ENCODE peak calls at places on chromosomes 7 and 10, in eight cellular contexts. One of them, this sample, is unnamed.

GRCh38 chr10:126166797-126167196 is 221.5 kb downstream of the ADAM12 start:
- DNase-seq in uterus: no peak
- DNase-seq in HCT116: no peak
- DNase-seq in IMR-90: no peak
- DNase-seq in MM.1S: no peak
- DNase-seq in glutamatergic neuron: no peak
- DNase-seq in neural progenitor cell: no peak
- DNase-seq in omental fat pad: no peak
- DNase-seq in this sample: no peak

GRCh38 chr10:63707254-63707910 is 186.2 kb downstream of the REEP3 start:
- DNase-seq in HCT116: peak
- DNase-seq in omental fat pad: no peak
- DNase-seq in neural progenitor cell: no peak
- DNase-seq in MM.1S: no peak
- DNase-seq in IMR-90: peak
- DNase-seq in uterus: peak
- DNase-seq in glutamatergic neuron: no peak
- DNase-seq in this sample: no peak

GRCh38 chr7:92749832-92750231 is 86.5 kb downstream of the CDK6 start:
- DNase-seq in glutamatergic neuron: no peak
- DNase-seq in neural progenitor cell: no peak
- DNase-seq in uterus: no peak
- DNase-seq in IMR-90: no peak
- DNase-seq in HCT116: no peak
- DNase-seq in omental fat pad: no peak
- DNase-seq in MM.1S: no peak
- DNase-seq in this sample: no peak

GRCh38 chr10:75083972-75084833 is 27.3 kb upstream of the SAMD8 start:
- DNase-seq in neural progenitor cell: no peak
- DNase-seq in omental fat pad: no peak
- DNase-seq in HCT116: no peak
- DNase-seq in uterus: no peak
- DNase-seq in IMR-90: peak
- DNase-seq in MM.1S: no peak
- DNase-seq in glutamatergic neuron: no peak
- DNase-seq in this sample: no peak

GRCh38 chr7:137718360-137718759 is 128.4 kb downstream of the DGKI start:
- DNase-seq in MM.1S: no peak
- DNase-seq in glutamatergic neuron: no peak
- DNase-seq in uterus: no peak
- DNase-seq in HCT116: no peak
- DNase-seq in neural progenitor cell: no peak
- DNase-seq in omental fat pad: no peak
- DNase-seq in IMR-90: no peak
- DNase-seq in this sample: no peak

GRCh38 chr10:6565588-6565987 is 14.5 kb downstream of the PRKCQ start:
- DNase-seq in MM.1S: no peak
- DNase-seq in omental fat pad: no peak
- DNase-seq in neural progenitor cell: no peak
- DNase-seq in HCT116: no peak
- DNase-seq in IMR-90: no peak
- DNase-seq in uterus: no peak
- DNase-seq in glutamatergic neuron: no peak
- DNase-seq in this sample: no peak

GRCh38 chr7:2602736-2603387 is 28.9 kb upstream of the TTYH3 start:
- DNase-seq in omental fat pad: no peak
- DNase-seq in neural progenitor cell: no peak
- DNase-seq in uterus: no peak
- DNase-seq in MM.1S: no peak
- DNase-seq in IMR-90: no peak
- DNase-seq in glutamatergic neuron: no peak
- DNase-seq in HCT116: no peak
- DNase-seq in this sample: no peak

GRCh38 chr7:33903770-33904679 is 1.3 kb upstream of the BMPER start:
- DNase-seq in neural progenitor cell: peak
- DNase-seq in HCT116: no peak
- DNase-seq in omental fat pad: no peak
- DNase-seq in IMR-90: peak
- DNase-seq in glutamatergic neuron: peak
- DNase-seq in uterus: peak
- DNase-seq in MM.1S: peak
- DNase-seq in this sample: no peak

GRCh38 chr7:98250789-98251188 is 1.2 kb downstream of the TECPR1 start:
- DNase-seq in IMR-90: no peak
- DNase-seq in neural progenitor cell: no peak
- DNase-seq in uterus: no peak
- DNase-seq in glutamatergic neuron: no peak
- DNase-seq in MM.1S: peak
- DNase-seq in HCT116: no peak
- DNase-seq in omental fat pad: no peak
- DNase-seq in this sample: no peak

GRCh38 chr7:126755381-126755780 is 497.4 kb downstream of the GRM8 start:
- DNase-seq in HCT116: no peak
- DNase-seq in omental fat pad: no peak
- DNase-seq in IMR-90: no peak
- DNase-seq in uterus: no peak
- DNase-seq in MM.1S: no peak
- DNase-seq in glutamatergic neuron: no peak
- DNase-seq in neural progenitor cell: no peak
- DNase-seq in this sample: no peak

GRCh38 chr7:152512711-152513110 is 76.9 kb upstream of the KMT2C start:
- DNase-seq in IMR-90: no peak
- DNase-seq in glutamatergic neuron: no peak
- DNase-seq in HCT116: no peak
- DNase-seq in omental fat pad: no peak
- DNase-seq in uterus: no peak
- DNase-seq in neural progenitor cell: no peak
- DNase-seq in MM.1S: peak
- DNase-seq in this sample: no peak

GRCh38 chr7:55498142-55498541 is 74.2 kb downstream of the VOPP1 start:
- DNase-seq in uterus: no peak
- DNase-seq in omental fat pad: no peak
- DNase-seq in glutamatergic neuron: no peak
- DNase-seq in neural progenitor cell: no peak
- DNase-seq in MM.1S: no peak
- DNase-seq in IMR-90: no peak
- DNase-seq in HCT116: no peak
- DNase-seq in this sample: peak

GRCh38 chr7:159083698-159084068 is 61.0 kb downstream of the VIPR2 start:
- DNase-seq in MM.1S: no peak
- DNase-seq in omental fat pad: no peak
- DNase-seq in IMR-90: no peak
- DNase-seq in HCT116: no peak
- DNase-seq in neural progenitor cell: no peak
- DNase-seq in glutamatergic neuron: peak
- DNase-seq in uterus: no peak
- DNase-seq in this sample: peak

GRCh38 chr7:137916980-137917645 is 70.3 kb upstream of the DGKI start:
- DNase-seq in HCT116: no peak
- DNase-seq in IMR-90: no peak
- DNase-seq in neural progenitor cell: no peak
- DNase-seq in MM.1S: no peak
- DNase-seq in uterus: no peak
- DNase-seq in glutamatergic neuron: no peak
- DNase-seq in omental fat pad: no peak
- DNase-seq in this sample: no peak

GRCh38 chr7:101870361-101871062 is 53.1 kb downstream of the CUX1 start:
- DNase-seq in uterus: no peak
- DNase-seq in glutamatergic neuron: no peak
- DNase-seq in omental fat pad: no peak
- DNase-seq in HCT116: peak
- DNase-seq in neural progenitor cell: peak
- DNase-seq in MM.1S: no peak
- DNase-seq in IMR-90: peak
- DNase-seq in this sample: no peak
- TF ChIP-seq CTCF in uterus: no peak
- TF ChIP-seq CTCF in glutamatergic neuron: no peak
- TF ChIP-seq CTCF in omental fat pad: no peak
- TF ChIP-seq CTCF in HCT116: peak
- TF ChIP-seq CTCF in neural progenitor cell: peak
- TF ChIP-seq CTCF in MM.1S: no peak
- TF ChIP-seq CTCF in IMR-90: peak
- TF ChIP-seq CTCF in this sample: no peak

GRCh38 chr7:157875230-157876179 is 538.7 kb downstream of the DNAJB6 start:
- DNase-seq in neural progenitor cell: peak
- DNase-seq in glutamatergic neuron: peak
- DNase-seq in MM.1S: no peak
- DNase-seq in omental fat pad: no peak
- DNase-seq in HCT116: peak
- DNase-seq in IMR-90: no peak
- DNase-seq in uterus: no peak
- DNase-seq in this sample: no peak

GRCh38 chr7:157873181-157873580 is 536.4 kb downstream of the DNAJB6 start:
- DNase-seq in glutamatergic neuron: no peak
- DNase-seq in IMR-90: no peak
- DNase-seq in HCT116: no peak
- DNase-seq in neural progenitor cell: no peak
- DNase-seq in omental fat pad: no peak
- DNase-seq in MM.1S: no peak
- DNase-seq in uterus: no peak
- DNase-seq in this sample: no peak

GRCh38 chr7:157873664-157874063 is 536.9 kb downstream of the DNAJB6 start:
- DNase-seq in uterus: no peak
- DNase-seq in IMR-90: no peak
- DNase-seq in omental fat pad: no peak
- DNase-seq in neural progenitor cell: no peak
- DNase-seq in MM.1S: no peak
- DNase-seq in glutamatergic neuron: peak
- DNase-seq in HCT116: no peak
- DNase-seq in this sample: no peak

GRCh38 chr7:157874870-157875229 is 538.0 kb downstream of the DNAJB6 start:
- DNase-seq in HCT116: no peak
- DNase-seq in uterus: no peak
- DNase-seq in glutamatergic neuron: no peak
- DNase-seq in neural progenitor cell: no peak
- DNase-seq in omental fat pad: no peak
- DNase-seq in IMR-90: no peak
- DNase-seq in MM.1S: no peak
- DNase-seq in this sample: no peak

GRCh38 chr7:157874208-157874816 is 537.5 kb downstream of the DNAJB6 start:
- DNase-seq in MM.1S: no peak
- DNase-seq in neural progenitor cell: no peak
- DNase-seq in IMR-90: no peak
- DNase-seq in uterus: no peak
- DNase-seq in omental fat pad: no peak
- DNase-seq in HCT116: no peak
- DNase-seq in glutamatergic neuron: no peak
- DNase-seq in this sample: no peak
- TF ChIP-seq CTCF in MM.1S: no peak
- TF ChIP-seq CTCF in neural progenitor cell: no peak
- TF ChIP-seq CTCF in IMR-90: no peak
- TF ChIP-seq CTCF in uterus: no peak
- TF ChIP-seq CTCF in omental fat pad: no peak
- TF ChIP-seq CTCF in HCT116: no peak
- TF ChIP-seq CTCF in glutamatergic neuron: no peak
- TF ChIP-seq CTCF in this sample: no peak

GRCh38 chr10:98858525-98858924 is 377.1 kb downstream of the HPSE2 start:
- DNase-seq in uterus: no peak
- DNase-seq in IMR-90: peak
- DNase-seq in omental fat pad: no peak
- DNase-seq in MM.1S: no peak
- DNase-seq in HCT116: peak
- DNase-seq in neural progenitor cell: peak
- DNase-seq in glutamatergic neuron: no peak
- DNase-seq in this sample: no peak

DNA sequence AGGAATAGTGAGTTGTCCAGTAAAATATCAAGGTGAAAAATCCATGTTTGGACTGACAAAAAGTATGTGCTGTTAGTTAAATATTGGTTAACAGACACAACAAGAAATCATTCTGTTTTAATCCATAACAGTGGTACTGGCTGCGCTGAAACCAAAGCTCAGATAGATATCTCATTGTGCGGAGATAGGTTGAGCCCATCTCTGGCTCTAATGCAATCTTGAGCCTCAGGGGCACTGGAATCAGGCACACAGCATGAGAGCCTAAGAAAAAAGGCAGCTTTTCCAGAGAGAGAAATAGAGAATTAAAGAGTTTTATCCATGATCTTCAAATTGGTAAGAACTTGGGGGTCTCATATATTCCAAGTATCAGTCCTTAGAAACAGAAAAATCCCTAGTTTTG is 373.7 kb downstream of the HPSE2 start:
- DNase-seq in IMR-90: no peak
- DNase-seq in uterus: no peak
- DNase-seq in glutamatergic neuron: no peak
- DNase-seq in neural progenitor cell: no peak
- DNase-seq in omental fat pad: no peak
- DNase-seq in MM.1S: no peak
- DNase-seq in HCT116: no peak
- DNase-seq in this sample: no peak
- TF ChIP-seq CTCF in IMR-90: no peak
- TF ChIP-seq CTCF in uterus: no peak
- TF ChIP-seq CTCF in glutamatergic neuron: no peak
- TF ChIP-seq CTCF in neural progenitor cell: no peak
- TF ChIP-seq CTCF in omental fat pad: no peak
- TF ChIP-seq CTCF in MM.1S: no peak
- TF ChIP-seq CTCF in HCT116: no peak
- TF ChIP-seq CTCF in this sample: no peak

GRCh38 chr10:79145174-79145483 is 76.4 kb downstream of the ZMIZ1 start:
- DNase-seq in MM.1S: no peak
- DNase-seq in HCT116: no peak
- DNase-seq in uterus: no peak
- DNase-seq in IMR-90: no peak
- DNase-seq in neural progenitor cell: no peak
- DNase-seq in omental fat pad: no peak
- DNase-seq in glutamatergic neuron: no peak
- DNase-seq in this sample: no peak

GRCh38 chr10:79147306-79147705 is 78.5 kb downstream of the ZMIZ1 start:
- DNase-seq in omental fat pad: no peak
- DNase-seq in neural progenitor cell: no peak
- DNase-seq in IMR-90: no peak
- DNase-seq in uterus: no peak
- DNase-seq in MM.1S: no peak
- DNase-seq in HCT116: no peak
- DNase-seq in glutamatergic neuron: no peak
- DNase-seq in this sample: no peak

GRCh38 chr10:79147796-79148451 is 79.2 kb downstream of the ZMIZ1 start:
- DNase-seq in glutamatergic neuron: no peak
- DNase-seq in MM.1S: no peak
- DNase-seq in neural progenitor cell: no peak
- DNase-seq in HCT116: no peak
- DNase-seq in omental fat pad: no peak
- DNase-seq in uterus: no peak
- DNase-seq in IMR-90: no peak
- DNase-seq in this sample: no peak

GRCh38 chr10:79145517-79146470 is 77.0 kb downstream of the ZMIZ1 start:
- DNase-seq in omental fat pad: no peak
- DNase-seq in MM.1S: no peak
- DNase-seq in IMR-90: no peak
- DNase-seq in uterus: no peak
- DNase-seq in neural progenitor cell: no peak
- DNase-seq in HCT116: no peak
- DNase-seq in glutamatergic neuron: no peak
- DNase-seq in this sample: no peak

DNA sequence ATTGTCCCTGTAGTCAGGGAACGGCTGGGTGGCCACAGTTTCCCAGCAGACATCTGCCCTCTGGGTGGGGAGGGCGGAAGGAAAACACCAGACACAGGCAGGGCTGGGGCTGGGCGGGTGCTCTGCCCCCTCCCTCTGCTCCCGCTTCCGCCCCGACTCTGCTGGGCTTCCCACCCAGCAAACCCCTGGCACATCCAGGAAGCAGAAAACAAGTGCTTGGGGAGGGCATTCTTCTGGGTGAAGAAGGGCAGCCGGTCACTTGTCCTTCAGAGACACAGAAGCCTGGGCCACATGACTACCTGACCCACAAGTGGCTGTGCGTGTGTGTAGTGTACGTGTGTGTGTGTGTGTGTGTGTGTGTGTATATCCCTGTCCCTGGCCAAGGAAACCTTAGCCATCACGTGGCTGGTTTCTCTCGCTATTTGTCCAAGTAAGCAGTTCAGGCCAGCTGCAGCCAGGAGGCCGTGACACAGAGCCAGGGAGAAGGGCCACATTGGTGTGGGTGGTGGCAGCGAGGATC is 77.9 kb downstream of the ZMIZ1 start:
- DNase-seq in uterus: peak
- DNase-seq in MM.1S: no peak
- DNase-seq in glutamatergic neuron: no peak
- DNase-seq in neural progenitor cell: no peak
- DNase-seq in IMR-90: peak
- DNase-seq in HCT116: no peak
- DNase-seq in omental fat pad: no peak
- DNase-seq in this sample: no peak
- TF ChIP-seq CTCF in uterus: peak
- TF ChIP-seq CTCF in MM.1S: no peak
- TF ChIP-seq CTCF in glutamatergic neuron: no peak
- TF ChIP-seq CTCF in neural progenitor cell: no peak
- TF ChIP-seq CTCF in IMR-90: no peak
- TF ChIP-seq CTCF in HCT116: no peak
- TF ChIP-seq CTCF in omental fat pad: no peak
- TF ChIP-seq CTCF in this sample: no peak

This sample was measured in natural killer cell.